ENCODE peak calls at places on chromosomes 13 and 19, in nine cellular contexts. N is left ventricle myocardium inferior; G is SK-N-SH; Y is cardiac muscle cell; K is neuronal stem cell; U is dorsolateral prefrontal cortex; Z is CD8-positive, alpha-beta memory T cell; D is GM23248; J is GM23338. M is an unnamed sample.

GRCh38 chr19:3773814-3774515 is 1.9 kb upstream of the RAX2 start:
- DNase-seq in U (no peak), D (no peak), Z (no peak), N (no peak), J (no peak), K (no peak), G (no peak), Y (no peak), M (no peak)

GRCh38 chr13:76723551-76724232 is 162.5 kb downstream of the KCTD12 start:
- DNase-seq in Y (peak; percentile 82), G (no peak), U (no peak), Z (no peak), N (peak; percentile 15), J (peak; percentile 47), D (peak; percentile 95), K (no peak), M (peak; percentile 8)

GRCh38 chr13:40549500-40550094 is 116.8 kb downstream of the FOXO1 start:
- DNase-seq in D (peak; percentile 38), K (no peak), Z (no peak), J (no peak), U (no peak), G (no peak), N (no peak), Y (peak; percentile 40), M (no peak)

GRCh38 chr19:57648336-57649003 is 15.5 kb downstream of the ZNF211 start:
- DNase-seq in D (no peak), Y (no peak), K (no peak), Z (no peak), G (peak; percentile 23), N (no peak), U (no peak), J (no peak), M (no peak)

GRCh38 chr13:19794552-19795143 is 11.9 kb upstream of the PSPC1 start:
- DNase-seq in Z (no peak), Y (no peak), K (no peak), J (peak; percentile 91), G (no peak), D (no peak), U (no peak), N (no peak), M (no peak)

GRCh38 chr19:13143135-13143534 is 7.0 kb downstream of the STX10 start:
- DNase-seq in J (no peak), K (no peak), Y (peak; percentile 77), Z (no peak), U (no peak), D (peak; percentile 73), G (no peak), N (no peak), M (no peak)

GRCh38 chr13:91955546-91956355 is 557.3 kb downstream of the GPC5 start:
- DNase-seq in D (no peak), G (no peak), N (no peak), J (peak; percentile 30), K (peak; percentile 9), Y (no peak), U (no peak), Z (no peak), M (no peak)

GRCh38 chr19:51688665-51689571 is 4.2 kb upstream of the SPACA6 start:
- DNase-seq in Y (peak; percentile 99), N (peak; percentile 92), U (peak; percentile 74), D (peak; percentile 96), J (peak; percentile 83), G (peak; percentile 90), K (peak; percentile 79), Z (no peak), M (no peak)

GRCh38 chr13:77544365-77544764 is 8.9 kb downstream of the SCEL start:
- DNase-seq in K (no peak), U (no peak), J (no peak), Z (no peak), Y (peak; percentile 85), N (peak; percentile 72), G (peak; percentile 16), D (peak; percentile 17), M (no peak)

GRCh38 chr19:19406878-19407639 is 1.6 kb downstream of the GATAD2A start:
- DNase-seq in K (no peak), D (peak; percentile 77), U (no peak), Y (peak; percentile 45), N (no peak), Z (peak; percentile 42), G (no peak), J (no peak), M (peak; percentile 24)

GRCh38 chr13:100594731-100595130 is 6.1 kb upstream of the GGACT start:
- DNase-seq in J (peak; percentile 77), K (no peak), Y (no peak), U (no peak), Z (no peak), D (no peak), G (no peak), N (no peak), M (no peak)

GRCh38 chr13:106440846-106441245 is 94.6 kb downstream of the EFNB2 start:
- DNase-seq in U (no peak), D (no peak), K (no peak), G (no peak), J (no peak), N (no peak), Y (peak; percentile 2), Z (no peak), M (no peak)

GRCh38 chr13:102555914-102556553 is 40.8 kb upstream of the TPP2 start:
- DNase-seq in Z (no peak), U (no peak), Y (peak; percentile 47), D (peak; percentile 63), J (peak; percentile 74), N (no peak), G (peak; percentile 47), K (peak; percentile 17), M (peak; percentile 43)

GRCh38 chr19:18226956-18227780 is 930 bp upstream of the PDE4C start:
- DNase-seq in K (no peak), U (no peak), Z (no peak), Y (no peak), D (no peak), N (no peak), G (no peak), J (no peak), M (no peak)
- H3K27me3 ChIP-seq in K (peaks cover 34% of the 10 kb centered on the region), U (peaks cover 5% of the 10 kb centered on the region), Z (peaks cover 43% of the 10 kb centered on the region), Y (no peaks in the 10 kb centered on the region), D (peaks cover 11% of the 10 kb centered on the region), N (peaks cover 74% of the 10 kb centered on the region), G (no peaks in the 10 kb centered on the region), J (peaks cover 27% of the 10 kb centered on the region), M (peaks cover 7% of the 10 kb centered on the region)

GRCh38 chr19:6828698-6829633 is 56.5 kb downstream of the VAV1 start:
- DNase-seq in U (no peak), K (no peak), D (peak; percentile 10), Y (no peak), J (peak; percentile 83), G (no peak), Z (no peak), N (no peak), M (no peak)
- H3K27ac ChIP-seq in U (no peak overlapping the region), K (no peak overlapping the region), D (no peak overlapping the region), Y (no peak overlapping the region), J (no peak overlapping the region), G (no peak overlapping the region), Z (no peak overlapping the region), N (no peak overlapping the region), M (no peak overlapping the region)

GRCh38 chr19:17872251-17873001 is 681 bp downstream of the SLC5A5 start:
- DNase-seq in U (no peak), N (no peak), K (no peak), Y (no peak), Z (no peak), G (no peak), J (peak; percentile 39), D (no peak), M (peak; percentile 91)
- H3K27me3 ChIP-seq in U (peaks cover 30% of the 10 kb centered on the region), N (peaks cover 78% of the 10 kb centered on the region), K (peaks cover 54% of the 10 kb centered on the region), Y (peaks cover 33% of the 10 kb centered on the region), Z (no peaks in the 10 kb centered on the region), G (peaks cover 25% of the 10 kb centered on the region), J (peaks cover 41% of the 10 kb centered on the region), D (peaks cover 38% of the 10 kb centered on the region), M (no peaks in the 10 kb centered on the region)

GRCh38 chr19:7550987-7551761 is 15.7 kb downstream of the PNPLA6 start:
- DNase-seq in U (peak; percentile 56), Y (peak; percentile 83), N (peak; percentile 62), G (peak; percentile 98), Z (no peak), J (peak; percentile 100), D (peak; percentile 53), K (peak; percentile 90), M (no peak)
- H3K27ac ChIP-seq in U (no peak overlapping the region), Y (no peak overlapping the region), N (peak overlapping the region; percentile 46), G (peak overlapping the region; percentile 34), Z (no peak overlapping the region), J (no peak overlapping the region), D (no peak overlapping the region), K (no peak overlapping the region), M (no peak overlapping the region)

DNA sequence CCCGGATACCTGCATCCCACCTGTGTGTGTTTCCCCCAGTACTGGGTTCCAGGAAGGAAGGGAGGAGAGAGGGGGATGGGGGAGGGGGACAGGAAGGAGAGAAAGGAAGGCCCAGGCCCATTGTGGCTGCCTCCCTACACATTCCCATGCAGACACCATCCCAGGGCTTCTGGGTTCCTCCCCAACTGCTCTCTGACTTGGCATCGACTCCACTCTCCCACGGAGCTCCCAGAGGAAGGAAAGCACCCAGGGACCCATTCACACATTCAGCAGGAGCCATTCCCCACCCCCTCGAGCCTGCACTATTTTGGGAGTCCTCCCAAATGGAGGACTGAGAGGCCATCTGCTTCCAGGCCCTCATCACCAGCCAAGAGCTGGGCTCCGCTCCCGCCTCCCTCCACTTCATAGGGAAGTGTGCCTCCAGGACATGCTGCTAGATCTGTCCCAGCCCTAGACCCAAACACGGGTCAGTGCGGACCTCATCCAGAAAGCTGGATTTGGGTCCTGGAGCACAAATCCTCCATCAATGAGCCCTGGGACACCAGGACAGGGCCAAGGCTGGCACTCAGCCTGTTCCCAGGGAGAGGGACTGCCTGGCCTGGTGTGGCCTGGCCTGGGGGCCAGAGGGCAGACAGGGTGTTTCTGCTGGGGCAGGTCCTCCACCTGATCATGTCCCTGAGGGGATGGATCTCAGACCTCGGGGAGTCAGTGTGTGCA is 13.1 kb downstream of the PRR36 start:
- DNase-seq in N (no peak), Y (no peak), J (peak; percentile 56), U (no peak), K (no peak), G (no peak), Z (no peak), D (no peak), M (no peak)
- H3K27me3 ChIP-seq in N (peaks cover 38% of the 10 kb centered on the region), Y (peaks cover 61% of the 10 kb centered on the region), J (peaks cover 44% of the 10 kb centered on the region), U (no peaks in the 10 kb centered on the region), K (no peaks in the 10 kb centered on the region), G (no peaks in the 10 kb centered on the region), Z (peaks cover 12% of the 10 kb centered on the region), D (no peaks in the 10 kb centered on the region), M (peaks cover 3% of the 10 kb centered on the region)

GRCh38 chr13:30898721-30899188 is 7.3 kb upstream of the MEDAG start:
- DNase-seq in J (no peak), N (no peak), K (no peak), U (no peak), Z (no peak), D (peak; percentile 97), Y (peak; percentile 93), G (no peak), M (no peak)
- H3K27ac ChIP-seq in J (no peak overlapping the region), N (peak overlapping the region; percentile 61), K (no peak overlapping the region), U (peak overlapping the region; percentile 24), Z (no peak overlapping the region), D (peak overlapping the region; percentile 99), Y (no peak overlapping the region), G (no peak overlapping the region), M (no peak overlapping the region)

DNA sequence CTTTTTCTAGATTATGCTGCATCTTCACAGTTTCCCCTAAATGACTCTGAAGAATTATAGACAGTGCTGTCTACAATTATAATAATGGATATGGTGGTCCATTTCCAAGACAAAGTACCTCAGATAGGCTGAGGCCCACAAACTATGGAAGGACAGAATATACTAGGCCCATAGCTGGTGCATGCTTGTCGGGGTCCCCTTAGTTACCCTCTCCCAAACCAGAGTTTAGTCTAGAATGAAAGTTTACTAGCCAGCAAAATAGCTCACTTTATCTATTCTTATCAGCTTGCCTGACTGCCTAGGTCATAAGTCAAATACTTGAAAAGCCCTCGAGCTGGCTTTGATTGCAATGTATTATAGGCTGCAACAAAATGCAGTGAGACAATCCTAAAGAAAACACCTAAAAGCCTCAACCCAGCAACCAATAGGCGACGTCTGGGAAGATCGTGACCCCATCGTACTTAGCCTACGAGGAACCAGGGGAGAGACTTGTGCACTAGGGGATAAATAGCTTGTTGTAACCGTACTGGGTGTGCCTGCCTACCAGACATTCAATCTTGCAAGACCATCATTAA is 785 bp upstream of the IGFL2 start:
- DNase-seq in Z (no peak), K (no peak), Y (no peak), J (no peak), D (no peak), G (no peak), N (no peak), U (no peak), M (no peak)
- H3K27me3 ChIP-seq in Z (no peaks in the 10 kb centered on the region), K (no peaks in the 10 kb centered on the region), Y (no peaks in the 10 kb centered on the region), J (no peaks in the 10 kb centered on the region), D (peaks cover 52% of the 10 kb centered on the region), G (no peaks in the 10 kb centered on the region), N (peaks cover 39% of the 10 kb centered on the region), U (no peaks in the 10 kb centered on the region), M (peaks cover 7% of the 10 kb centered on the region)

M was measured in CD4-positive, CD25-positive, alpha-beta regulatory T cell.